ENCODE peak calls at places on chromosomes 16 and 17, in ten cellular contexts. V, T, Q, K, P, O, G, Z, N and R are unnamed samples.

GRCh38 chr16:66291833-66292232 is 74.7 kb upstream of the CDH5 start:
- DNase-seq in O (no peak), G (no peak), V (peak; percentile 10), K (no peak), Z (no peak), N (no peak), Q (no peak), P (no peak), T (no peak), R (no peak)

GRCh38 chr16:74607310-74607966 is 524 bp upstream of the GLG1 start:
- DNase-seq in G (no peak), P (no peak), K (no peak), N (no peak), Z (no peak), V (no peak), O (no peak), Q (no peak), T (no peak), R (no peak)

GRCh38 chr16:8634991-8635736 is 13.7 kb downstream of the METTL22 start:
- DNase-seq in G (no peak), T (peak; percentile 48), O (no peak), P (no peak), V (no peak), K (no peak), Z (no peak), Q (no peak), N (no peak), R (peak; percentile 49)

GRCh38 chr17:43309505-43310329 is 75.9 kb upstream of the RNU2-1 start:
- DNase-seq in V (peak; percentile 25), O (no peak), T (no peak), G (no peak), Q (no peak), K (peak; percentile 8), Z (no peak), P (no peak), N (no peak), R (no peak)

GRCh38 chr16:67874147-67874771 is 1.4 kb downstream of the EDC4 start:
- DNase-seq in Z (no peak), V (no peak), T (no peak), P (no peak), N (no peak), O (no peak), Q (no peak), K (no peak), G (no peak), R (peak; percentile 43)

GRCh38 chr16:11692171-11692570 is 23.9 kb downstream of the SNN start:
- DNase-seq in P (no peak), O (no peak), K (no peak), N (no peak), Q (no peak), G (no peak), T (no peak), Z (no peak), V (no peak), R (no peak)

GRCh38 chr17:74757502-74757901 is 9.1 kb downstream of the NHERF1 start:
- DNase-seq in Z (no peak), P (peak; percentile 79), V (no peak), N (no peak), Q (peak; percentile 41), T (no peak), K (no peak), G (peak; percentile 73), O (no peak), R (no peak)

GRCh38 chr17:59427425-59427921 is 96.0 kb downstream of the YPEL2 start:
- DNase-seq in K (no peak), Q (no peak), N (no peak), Z (no peak), O (no peak), G (no peak), V (no peak), P (no peak), T (no peak), R (no peak)

GRCh38 chr17:5225668-5226457 is 8.8 kb downstream of the SCIMP start:
- DNase-seq in N (no peak), G (no peak), T (no peak), V (no peak), P (peak; percentile 3), Z (no peak), Q (no peak), K (no peak), O (no peak), R (no peak)

GRCh38 chr17:5226940-5227878 is 7.5 kb downstream of the SCIMP start:
- DNase-seq in N (no peak), K (no peak), Q (no peak), P (peak; percentile 14), Z (no peak), G (no peak), T (no peak), O (no peak), V (no peak), R (no peak)
- TF ChIP-seq POLR2A in N (no peak), K (no peak), Q (no peak), P (no peak), Z (no peak), G (no peak), T (no peak), O (no peak), V (no peak), R (no peak)

DNA sequence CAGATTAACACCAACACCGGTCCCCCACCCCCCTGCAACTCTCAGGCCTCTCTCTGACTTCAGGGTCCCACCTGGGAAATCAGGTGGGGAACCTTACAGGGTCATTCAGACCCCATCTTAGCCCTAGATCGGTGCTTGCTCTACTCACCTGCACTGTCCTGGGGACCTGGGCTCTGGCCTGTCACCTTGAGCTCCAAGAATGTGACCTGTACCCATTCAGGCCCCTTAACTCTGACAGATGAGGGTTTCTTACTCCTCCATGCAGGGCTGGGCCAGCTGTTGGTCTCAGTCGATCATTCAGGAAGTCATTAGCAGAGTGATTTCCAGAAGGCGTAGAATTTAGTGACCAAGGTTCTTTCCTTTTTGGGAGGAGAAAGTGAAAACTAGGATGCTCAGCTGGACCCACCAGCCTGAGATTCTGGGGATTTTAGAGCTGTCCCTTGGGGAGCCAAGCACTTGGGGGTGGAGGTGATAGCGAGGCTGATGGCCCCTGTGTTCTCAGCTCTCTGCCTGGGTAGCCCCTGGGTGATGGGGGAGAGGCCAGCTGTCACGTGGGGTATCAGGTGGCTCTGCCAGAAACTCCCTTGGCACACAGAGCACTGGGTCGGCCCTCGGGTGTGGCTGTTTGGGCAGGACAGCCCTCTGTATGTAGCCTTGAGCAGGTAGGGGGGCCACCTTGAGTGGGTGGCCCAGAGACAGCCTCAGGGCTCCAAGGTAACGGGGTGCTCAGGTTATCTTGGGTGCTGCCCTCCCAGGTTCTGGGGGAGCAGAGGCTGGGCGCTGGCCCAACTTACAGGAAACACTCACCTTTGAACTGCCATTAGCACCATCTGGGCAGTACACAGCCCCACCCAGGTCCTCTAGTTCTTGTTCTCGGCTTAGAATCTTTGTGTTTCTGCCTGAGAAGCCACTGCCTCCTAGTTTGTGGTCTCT is 734 bp downstream of the MVP start:
- DNase-seq in K (peak; percentile 63), Q (peak; percentile 91), P (peak; percentile 56), O (peak; percentile 69), V (peak; percentile 76), G (peak; percentile 86), N (no peak), Z (no peak), T (peak; percentile 77), R (no peak)
- TF ChIP-seq POLR2A in K (peak; percentile 27), Q (peak; percentile 88), P (no peak), O (peak; percentile 31), V (peak; percentile 28), G (no peak), N (no peak), Z (no peak), T (peak; percentile 12), R (no peak)

GRCh38 chr16:81834868-81835267 is 55.8 kb downstream of the PLCG2 start:
- DNase-seq in Z (no peak), O (no peak), T (no peak), K (no peak), N (no peak), V (no peak), P (no peak), G (no peak), Q (no peak), R (no peak)

GRCh38 chr16:81832801-81833547 is 53.9 kb downstream of the PLCG2 start:
- DNase-seq in V (no peak), O (no peak), T (no peak), P (no peak), G (no peak), N (no peak), Z (no peak), Q (no peak), K (no peak), R (no peak)

GRCh38 chr16:81833751-81834150 is 54.7 kb downstream of the PLCG2 start:
- DNase-seq in V (no peak), T (no peak), G (no peak), N (no peak), P (no peak), O (no peak), Z (no peak), Q (no peak), K (no peak), R (no peak)

GRCh38 chr16:81831722-81832126 is 52.6 kb downstream of the PLCG2 start:
- DNase-seq in Q (peak; percentile 79), V (peak; percentile 70), K (peak; percentile 25), G (peak; percentile 62), P (peak; percentile 77), T (no peak), N (no peak), O (no peak), Z (peak; percentile 36), R (peak; percentile 12)

DNA sequence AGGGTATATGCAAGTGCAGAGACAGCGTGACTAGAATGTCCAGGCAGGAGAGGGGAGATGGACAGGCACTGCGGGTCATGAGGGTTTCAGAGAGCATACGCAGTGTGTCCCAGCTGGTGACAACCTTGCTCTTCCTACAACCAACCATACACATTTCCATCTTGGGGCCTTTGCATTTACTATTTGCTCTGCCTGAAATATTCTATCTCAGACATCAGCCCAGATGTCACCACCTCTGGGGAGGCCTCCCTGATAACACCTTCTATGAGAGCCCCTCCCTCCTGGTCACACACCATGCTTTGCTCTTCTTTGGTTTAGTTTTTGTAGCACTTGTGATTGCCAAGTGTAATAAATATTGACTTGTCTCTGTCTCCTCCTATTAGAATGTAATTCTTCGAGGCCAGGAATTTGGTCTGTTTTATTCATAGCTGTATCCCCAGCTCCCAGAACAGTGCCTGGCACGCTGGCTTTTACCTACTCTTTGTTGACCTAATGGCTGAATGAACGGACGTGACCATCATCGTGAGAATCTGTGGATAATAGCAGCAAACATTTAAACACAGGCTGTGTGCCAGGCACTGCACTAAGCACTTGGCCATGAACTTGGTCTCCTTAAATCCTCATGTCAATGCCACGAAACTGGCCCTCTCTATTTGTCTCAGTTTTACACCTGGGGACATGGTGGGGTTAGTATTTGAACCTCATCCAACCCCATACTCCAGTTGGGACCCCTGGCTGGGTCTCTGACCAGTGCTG is 51.9 kb downstream of the PLCG2 start:
- DNase-seq in K (no peak), Q (no peak), G (no peak), O (no peak), T (no peak), Z (no peak), N (no peak), V (no peak), P (no peak), R (no peak)
- TF ChIP-seq POLR2A in K (no peak), Q (no peak), G (no peak), O (no peak), T (no peak), Z (no peak), N (no peak), V (no peak), P (no peak), R (no peak)

GRCh38 chr17:5237541-5238016 is 2.9 kb upstream of the SCIMP start:
- DNase-seq in G (peak; percentile 61), P (no peak), Q (peak; percentile 72), T (peak; percentile 77), O (no peak), V (peak; percentile 76), Z (peak; percentile 63), K (peak; percentile 46), N (no peak), R (peak; percentile 83)

GRCh38 chr17:5238333-5238732 is 3.7 kb upstream of the SCIMP start:
- DNase-seq in Z (no peak), T (no peak), N (no peak), K (no peak), V (no peak), P (no peak), Q (no peak), O (no peak), G (no peak), R (no peak)

GRCh38 chr17:5236871-5237540 is 2.3 kb upstream of the SCIMP start:
- DNase-seq in G (no peak), V (no peak), Q (no peak), K (no peak), N (no peak), P (no peak), Z (no peak), T (no peak), O (no peak), R (no peak)

GRCh38 chr17:5234645-5235576 is at the start of gene SCIMP:
- DNase-seq in K (peak; percentile 33), P (no peak), Q (peak; percentile 40), O (no peak), T (no peak), Z (no peak), V (no peak), G (no peak), N (no peak), R (no peak)
- TF ChIP-seq POLR2A in K (no peak), P (no peak), Q (peak; percentile 39), O (no peak), T (no peak), Z (no peak), V (peak; percentile 36), G (no peak), N (no peak), R (no peak)